ENCODE peak calls at places on chromosomes 12 and 14, in six cellular contexts. J is mesendoderm, C is IMR-90, R is neuronal stem cell, K is H1, E is mesenchymal stem cell. A is an unnamed sample.

GRCh38 chr14:80781968-80782367 is 159.6 kb downstream of the CEP128 start:
- DNase-seq in J (no peak), C (peak; percentile 47), R (no peak), K (no peak), E (no peak), A (no peak)

GRCh38 chr14:93091666-93092065 is 24.1 kb downstream of the ITPK1 start:
- DNase-seq in J (no peak), C (no peak), R (no peak), K (no peak), E (no peak), A (no peak)

GRCh38 chr12:103097496-103097895 is 140.0 kb downstream of the ASCL1 start:
- DNase-seq in J (no peak), C (no peak), R (no peak), K (no peak), E (no peak), A (no peak)

GRCh38 chr12:108193922-108194321 is 64.8 kb downstream of the WSCD2 start:
- DNase-seq in J (peak; percentile 37), C (peak; percentile 3), R (peak; percentile 27), K (no peak), E (no peak), A (no peak)

GRCh38 chr14:69327507-69327906 is 67.5 kb downstream of the GALNT16 start:
- DNase-seq in J (no peak), C (no peak), R (no peak), K (no peak), E (no peak), A (no peak)

GRCh38 chr12:93322784-93323183 is 54.9 kb upstream of the NUDT4 start:
- DNase-seq in J (peak; percentile 21), C (peak; percentile 68), R (no peak), K (no peak), E (no peak), A (no peak)

GRCh38 chr12:97977870-97978269 is 515.3 kb downstream of the RMST start:
- DNase-seq in J (no peak), C (no peak), R (no peak), K (no peak), E (no peak), A (no peak)

GRCh38 chr12:109202770-109203169 is 86.4 kb downstream of the ACACB start:
- DNase-seq in J (no peak), C (no peak), R (no peak), K (no peak), E (no peak), A (no peak)

GRCh38 chr12:119036878-119037493 is 55.6 kb downstream of the SRRM4 start:
- DNase-seq in J (peak; percentile 63), C (no peak), R (peak; percentile 49), K (no peak), E (no peak), A (peak; percentile 72)

GRCh38 chr14:100103261-100104005 is 38.2 kb downstream of the EVL start:
- DNase-seq in J (no peak), C (peak; percentile 13), R (no peak), K (no peak), E (no peak), A (no peak)

GRCh38 chr12:9248435-9248834 is 40.2 kb upstream of the PZP start:
- DNase-seq in J (no peak), C (no peak), R (no peak), K (no peak), E (no peak), A (no peak)

GRCh38 chr14:98234208-98234607 is 1037.8 kb downstream of the BCL11B start:
- DNase-seq in J (no peak), C (no peak), R (no peak), K (no peak), E (no peak), A (no peak)

GRCh38 chr12:130702966-130703732 is 12.9 kb downstream of the RIMBP2 start:
- DNase-seq in J (no peak), C (no peak), R (peak; percentile 39), K (no peak), E (no peak), A (peak; percentile 31)

GRCh38 chr14:33736979-33737378 is 213.9 kb downstream of the EGLN3 start:
- DNase-seq in J (no peak), C (no peak), R (no peak), K (no peak), E (no peak), A (no peak)

GRCh38 chr12:51534216-51534615 is 56.8 kb upstream of the SCN8A start:
- DNase-seq in J (no peak), C (no peak), R (no peak), K (no peak), E (no peak), A (no peak)

GRCh38 chr12:51538149-51538548 is 52.9 kb upstream of the SCN8A start:
- DNase-seq in J (no peak), C (no peak), R (no peak), K (no peak), E (no peak), A (no peak)

GRCh38 chr12:51533799-51534198 is 57.2 kb upstream of the SCN8A start:
- DNase-seq in J (peak; percentile 47), C (peak; percentile 36), R (no peak), K (no peak), E (peak; percentile 33), A (peak; percentile 23)

GRCh38 chr12:51534675-51535074 is 56.4 kb upstream of the SCN8A start:
- DNase-seq in J (no peak), C (no peak), R (no peak), K (no peak), E (no peak), A (no peak)

DNA sequence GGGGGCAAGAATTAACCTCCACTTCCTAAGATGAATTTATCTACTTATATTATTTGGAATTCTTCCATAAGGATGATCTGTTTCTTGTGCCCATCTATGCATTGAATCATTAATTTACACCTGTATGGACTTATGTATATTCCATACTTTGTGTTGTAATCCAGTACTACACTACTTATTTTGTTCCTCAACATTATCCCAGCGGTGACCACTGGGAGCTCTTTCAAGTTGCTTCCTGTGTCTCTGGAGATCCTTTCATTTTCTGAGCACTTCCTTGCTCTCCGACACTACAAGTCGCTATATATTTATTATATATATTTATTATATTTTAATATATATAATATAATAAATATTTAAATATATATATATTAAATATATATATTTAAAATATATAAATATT is 54.9 kb upstream of the SCN8A start:
- DNase-seq in J (peak; percentile 43), C (peak; percentile 19), R (no peak), K (no peak), E (peak; percentile 28), A (no peak)
- H2BK15ac ChIP-seq in J (no peak overlapping the region), C (no peak overlapping the region), R (no peak overlapping the region), K (no peak overlapping the region), E (no peak overlapping the region), A (no peak overlapping the region)

DNA sequence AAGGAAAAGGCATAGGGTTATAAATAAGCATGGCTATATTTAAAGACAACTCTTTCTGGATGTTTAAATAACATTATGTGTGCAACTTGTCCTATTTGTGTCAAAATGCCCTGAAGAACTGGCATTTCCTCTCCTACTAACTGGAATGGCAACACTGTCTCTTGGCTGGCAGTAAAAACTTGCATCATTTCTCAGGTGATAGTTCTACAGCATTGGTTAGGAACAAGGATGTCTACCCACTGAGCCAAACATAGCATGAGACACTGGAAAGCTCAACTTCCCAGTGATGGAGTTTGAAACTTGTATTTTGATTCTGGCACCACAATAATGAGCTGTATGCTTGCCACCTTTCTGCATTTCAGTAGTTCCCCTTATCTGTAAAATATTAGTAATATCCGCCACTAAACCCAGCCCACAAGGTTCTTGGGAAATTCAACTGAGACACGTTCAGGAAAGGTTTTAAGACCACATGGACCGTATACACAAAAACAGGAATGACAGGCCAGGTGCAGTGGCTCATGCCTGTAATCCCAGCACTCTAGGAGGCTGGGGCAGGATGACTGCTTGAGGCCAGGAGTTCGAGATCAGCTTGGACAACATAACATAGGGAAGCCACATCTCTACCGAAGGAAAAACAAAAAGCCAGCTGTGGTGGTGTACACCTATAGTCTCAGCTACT is 5.1 kb downstream of the SLC38A2 start:
- DNase-seq in J (no peak), C (no peak), R (no peak), K (no peak), E (no peak), A (no peak)
- H2BK15ac ChIP-seq in J (no peak overlapping the region), C (no peak overlapping the region), R (no peak overlapping the region), K (no peak overlapping the region), E (no peak overlapping the region), A (no peak overlapping the region)

GRCh38 chr12:125157177-125157576 is 91.9 kb downstream of the AACS start:
- DNase-seq in J (no peak), C (no peak), R (no peak), K (no peak), E (no peak), A (no peak)
- H2BK15ac ChIP-seq in J (no peak overlapping the region), C (no peak overlapping the region), R (no peak overlapping the region), K (no peak overlapping the region), E (no peak overlapping the region), A (no peak overlapping the region)

GRCh38 chr14:59675394-59675793 is 98.8 kb upstream of the CCDC175 start:
- DNase-seq in J (no peak), C (no peak), R (no peak), K (no peak), E (no peak), A (no peak)

GRCh38 chr14:59677771-59678211 is 101.2 kb upstream of the CCDC175 start:
- DNase-seq in J (no peak), C (peak; percentile 20), R (no peak), K (no peak), E (peak; percentile 26), A (no peak)

GRCh38 chr14:59679872-59680271 is 103.3 kb upstream of the CCDC175 start:
- DNase-seq in J (peak; percentile 77), C (no peak), R (peak; percentile 41), K (no peak), E (peak; percentile 36), A (no peak)

DNA sequence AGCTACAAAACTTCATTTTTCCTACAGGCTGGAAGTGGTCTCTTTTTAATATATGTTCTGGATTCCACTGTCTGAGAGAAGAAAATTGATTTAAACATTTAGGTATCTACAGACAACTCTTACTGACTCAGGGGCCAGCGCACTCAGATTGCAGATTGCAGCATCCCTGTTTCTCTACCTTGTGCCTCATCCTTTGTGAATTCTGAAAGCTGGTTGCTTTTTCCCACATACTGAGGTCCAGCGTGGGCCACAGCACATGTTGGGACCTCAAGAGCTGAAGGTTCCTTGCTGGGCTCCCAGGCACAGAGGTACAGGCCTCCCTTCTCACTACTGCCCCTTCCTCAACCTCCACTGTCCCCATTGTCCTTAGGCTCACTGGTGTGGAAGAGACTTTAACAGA is 101.7 kb upstream of the CCDC175 start:
- DNase-seq in J (no peak), C (no peak), R (no peak), K (no peak), E (no peak), A (no peak)
- H2BK15ac ChIP-seq in J (no peak overlapping the region), C (no peak overlapping the region), R (no peak overlapping the region), K (no peak overlapping the region), E (no peak overlapping the region), A (no peak overlapping the region)

DNA sequence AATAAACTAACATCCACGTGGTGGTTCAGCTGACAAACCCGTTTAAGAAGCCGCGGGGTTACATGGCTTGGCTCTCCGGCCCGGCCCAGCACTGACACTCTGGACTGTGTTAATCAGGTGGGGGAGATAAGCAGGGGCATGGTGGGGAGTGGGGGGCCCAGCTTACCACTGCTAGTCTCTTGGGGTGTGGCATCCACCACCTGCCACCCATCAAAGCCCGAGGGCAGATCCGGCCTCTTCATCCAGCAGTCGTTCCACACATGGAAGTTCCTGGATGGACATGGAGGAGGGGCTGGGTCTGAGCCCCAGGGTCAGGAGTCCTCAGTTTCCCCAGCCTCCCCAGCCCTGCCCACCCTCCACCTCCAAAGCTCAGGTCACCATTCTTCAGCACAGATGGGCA is 4.9 kb downstream of the TGM1 start:
- DNase-seq in J (no peak), C (no peak), R (no peak), K (no peak), E (no peak), A (no peak)
- H2BK15ac ChIP-seq in J (no peak overlapping the region), C (no peak overlapping the region), R (no peak overlapping the region), K (no peak overlapping the region), E (no peak overlapping the region), A (no peak overlapping the region)

A was measured in H9.